ENCODE peak calls at places on chromosomes 2 and 18, in seven cellular contexts. U is choroid plexus epithelial cell, O is WERI-Rb-1, P is AG09309, C is cardiac fibroblast, G is osteoblast, N is left lung. V is an unnamed sample.

GRCh38 chr2:48175254-48175653 is 269.0 kb upstream of the FBXO11 start:
- DNase-seq in U (peak; percentile 88), O (no peak), P (peak; percentile 35), C (peak; percentile 75), G (peak; percentile 52), N (no peak), V (peak; percentile 44)

GRCh38 chr2:36355157-36355889 is at the start of gene CRIM1:
- DNase-seq in U (peak; percentile 95), O (peak; percentile 88), P (peak; percentile 76), C (peak; percentile 90), G (peak; percentile 97), N (peak; percentile 91), V (no peak)

GRCh38 chr2:36562973-36563532 is 34.9 kb downstream of the FEZ2 start:
- DNase-seq in U (peak; percentile 78), O (no peak), P (no peak), C (peak; percentile 82), G (no peak), N (no peak), V (no peak)

GRCh38 chr18:35672897-35673296 is 91.4 kb downstream of the GALNT1 start:
- DNase-seq in U (peak; percentile 68), O (no peak), P (peak; percentile 8), C (peak; percentile 65), G (peak; percentile 31), N (no peak), V (no peak)

GRCh38 chr18:68263481-68263880 is 451.4 kb downstream of the TMX3 start:
- DNase-seq in U (peak; percentile 46), O (no peak), P (peak; percentile 25), C (peak; percentile 73), G (no peak), N (no peak), V (no peak)

GRCh38 chr2:237980751-237981150 is 13.9 kb downstream of the UBE2F start:
- DNase-seq in U (peak; percentile 45), O (no peak), P (no peak), C (no peak), G (no peak), N (no peak), V (no peak)

GRCh38 chr2:180130403-180130802 is 123.3 kb upstream of the CWC22 start:
- DNase-seq in U (no peak), O (no peak), P (no peak), C (peak; percentile 58), G (no peak), N (no peak), V (no peak)

GRCh38 chr2:150081775-150082517 is 405.5 kb downstream of the RND3 start:
- DNase-seq in U (peak; percentile 61), O (no peak), P (no peak), C (peak; percentile 62), G (no peak), N (no peak), V (no peak)

GRCh38 chr18:10726198-10727068 is 200.6 kb downstream of the NAPG start:
- DNase-seq in U (no peak), O (peak; percentile 18), P (no peak), C (no peak), G (peak; percentile 57), N (peak; percentile 82), V (no peak)

GRCh38 chr2:70985956-70986355 is 7.5 kb downstream of the ANKRD53 start:
- DNase-seq in U (no peak), O (no peak), P (no peak), C (no peak), G (peak; percentile 26), N (no peak), V (no peak)

GRCh38 chr18:44320619-44321460 is 359.8 kb upstream of the SETBP1 start:
- DNase-seq in U (no peak), O (no peak), P (no peak), C (no peak), G (no peak), N (peak; percentile 58), V (no peak)
- TF ChIP-seq CTCF in U (no peak), O (peak; percentile 14), P (no peak), C (peak; percentile 13), G (peak; percentile 12), N (no peak), V (no peak)

DNA sequence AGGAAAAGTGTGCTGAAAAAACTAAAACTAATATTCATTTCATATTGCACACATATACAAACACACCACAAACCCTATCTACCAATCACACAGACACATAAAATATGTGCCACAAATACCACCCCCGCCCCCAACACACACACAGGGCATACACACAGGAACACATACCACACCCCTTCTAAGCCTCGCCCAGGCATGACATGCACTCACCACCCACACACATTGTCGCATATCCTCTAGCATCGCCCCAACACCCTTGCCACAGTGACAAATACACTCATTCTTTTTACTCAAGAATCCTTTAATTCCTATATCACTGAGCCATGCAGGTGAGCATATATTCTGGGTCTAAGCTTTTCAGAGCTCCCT is 24.6 kb upstream of the LCLAT1 start:
- DNase-seq in U (no peak), O (no peak), P (no peak), C (no peak), G (no peak), N (no peak), V (no peak)
- H3K4me3 ChIP-seq in U (no peak overlapping the region), O (no peak overlapping the region), P (no peak overlapping the region), C (no peak overlapping the region), G (peak overlapping the region; percentile 29), N (no peak overlapping the region), V (no peak overlapping the region)

GRCh38 chr2:171253900-171254447 is 93.3 kb upstream of the TLK1 start:
- DNase-seq in U (no peak), O (no peak), P (no peak), C (no peak), G (no peak), N (no peak), V (no peak)
- TF ChIP-seq CTCF in U (no peak), O (no peak), P (no peak), C (peak; percentile 3), G (no peak), N (no peak), V (no peak)

GRCh38 chr2:218216674-218217365 is at the start of gene ARPC2:
- DNase-seq in U (peak; percentile 97), O (peak; percentile 93), P (peak; percentile 69), C (peak; percentile 94), G (peak; percentile 95), N (peak; percentile 99), V (peak; percentile 70)
- H3K4me3 ChIP-seq in U (peak within 1 kb of the TSS; percentile 97), O (peak within 1 kb of the TSS; percentile 76), P (peak within 1 kb of the TSS; percentile 72), C (peak within 1 kb of the TSS; percentile 98), G (peak within 1 kb of the TSS; percentile 96), N (peak within 1 kb of the TSS; percentile 98), V (peak within 1 kb of the TSS; percentile 93)

V was measured in AG04449.